ENCODE peak calls at places on chromosomes 1 and 21, in four cellular contexts. M is GM23248, T is OCI-LY7, U is SK-N-SH. F is an unnamed sample. For H3K9me2, the result is how much of the 10 kb centered on the place peaks cover.

GRCh38 chr21:28142692-28143091 is 850.0 kb downstream of the LTN1 start:
- DNase-seq in M (peak), T (no peak), U (no peak), F (no peak)

GRCh38 chr21:15199414-15199813 is 134.6 kb upstream of the NRIP1 start:
- DNase-seq in M (no peak), T (no peak), U (no peak), F (no peak)

GRCh38 chr21:36535618-36536241 is 55.8 kb upstream of the CLDN14 start:
- DNase-seq in M (no peak), T (peak), U (no peak), F (peak)

GRCh38 chr1:235567812-235568444 is 63.7 kb upstream of the B3GALNT2 start:
- DNase-seq in M (no peak), T (no peak), U (no peak), F (no peak)

GRCh38 chr1:204940591-204940990 is 69.9 kb downstream of the NFASC start:
- DNase-seq in M (peak), T (no peak), U (no peak), F (no peak)

GRCh38 chr1:192592981-192593683 is 17.6 kb downstream of the RGS1 start:
- DNase-seq in M (peak), T (no peak), U (no peak), F (no peak)

GRCh38 chr1:87867631-87868030 is 539.0 kb downstream of the LMO4 start:
- DNase-seq in M (peak), T (no peak), U (no peak), F (no peak)

GRCh38 chr1:241077386-241078147 is 279.4 kb downstream of the RGS7 start:
- DNase-seq in M (peak), T (no peak), U (no peak), F (no peak)

GRCh38 chr1:41811051-41811795 is 107.5 kb downstream of the HIVEP3 start:
- DNase-seq in M (peak), T (no peak), U (no peak), F (no peak)

GRCh38 chr1:240242601-240243144 is 151.0 kb downstream of the FMN2 start:
- DNase-seq in M (peak), T (no peak), U (peak), F (no peak)

GRCh38 chr21:21196848-21197247 is 198.6 kb downstream of the NCAM2 start:
- DNase-seq in M (no peak), T (no peak), U (no peak), F (peak)

GRCh38 chr1:37691497-37692077 is 729 bp upstream of the CDCA8 start:
- DNase-seq in M (peak), T (peak), U (peak), F (peak)

GRCh38 chr1:12078575-12078937 is 15.5 kb downstream of the TNFRSF8 start:
- DNase-seq in M (no peak), T (no peak), U (no peak), F (no peak)

GRCh38 chr1:167093863-167094516 is at the start of gene STYXL2:
- DNase-seq in M (no peak), T (no peak), U (no peak), F (no peak)

GRCh38 chr1:39359028-39359570 is 132.3 kb upstream of the BMP8A start:
- DNase-seq in M (no peak), T (no peak), U (no peak), F (no peak)

GRCh38 chr21:41366522-41367151 is 4.8 kb downstream of the MX2 start:
- DNase-seq in M (peak), T (peak), U (no peak), F (no peak)

GRCh38 chr1:206075786-206076725 is 23.1 kb downstream of the RHEX start:
- DNase-seq in M (peak), T (no peak), U (no peak), F (no peak)

GRCh38 chr1:172561252-172561651 is 28.3 kb downstream of the SUCO start:
- DNase-seq in M (peak), T (no peak), U (no peak), F (no peak)

GRCh38 chr1:228198977-228199590 is 8.8 kb upstream of the OBSCN start:
- DNase-seq in M (peak), T (peak), U (peak), F (no peak)

GRCh38 chr1:119141020-119141424 is 569 bp upstream of the WARS2 start:
- DNase-seq in M (peak), T (peak), U (no peak), F (peak)

GRCh38 chr1:47387921-47388509 is 28.1 kb upstream of the FOXE3 start:
- DNase-seq in M (peak), T (no peak), U (no peak), F (no peak)

GRCh38 chr1:179586107-179586823 is 5.4 kb upstream of the TDRD5 start:
- DNase-seq in M (peak), T (no peak), U (peak), F (peak)

GRCh38 chr1:152539901-152540300 is 25.6 kb downstream of the CRCT1 start:
- DNase-seq in M (no peak), T (no peak), U (no peak), F (no peak)
- H3K9me2 ChIP-seq in M (under half), T (under half), U (under half), F (under half)

DNA sequence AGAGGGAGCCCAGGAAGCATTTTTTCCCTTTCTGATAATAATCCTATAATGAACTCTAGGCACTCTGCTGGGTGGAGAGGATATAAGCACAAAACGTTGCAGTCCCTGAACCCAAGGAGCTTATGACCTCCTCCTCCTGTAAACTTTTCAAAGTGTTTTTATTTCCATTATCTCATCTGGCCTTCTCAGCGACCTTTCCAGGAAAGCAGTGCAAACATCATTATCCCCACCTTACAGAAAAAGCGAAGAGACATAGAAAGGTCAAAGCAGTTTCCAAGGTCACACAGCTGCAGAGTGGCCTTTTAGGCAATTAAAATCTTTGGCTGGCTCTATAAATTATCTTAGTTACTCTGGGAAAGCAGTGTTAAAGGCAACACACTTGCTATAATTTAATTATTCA is 63.8 kb downstream of the OLFML3 start:
- DNase-seq in M (no peak), T (no peak), U (no peak), F (no peak)
- H3K9me2 ChIP-seq in M (under half), T (under half), U (under half), F (under half)

GRCh38 chr1:34331527-34331926 is 154.8 kb downstream of the C1orf94 start:
- DNase-seq in M (no peak), T (no peak), U (no peak), F (no peak)
- H3K9me2 ChIP-seq in M (under half), T (under half), U (under half), F (under half)

DNA sequence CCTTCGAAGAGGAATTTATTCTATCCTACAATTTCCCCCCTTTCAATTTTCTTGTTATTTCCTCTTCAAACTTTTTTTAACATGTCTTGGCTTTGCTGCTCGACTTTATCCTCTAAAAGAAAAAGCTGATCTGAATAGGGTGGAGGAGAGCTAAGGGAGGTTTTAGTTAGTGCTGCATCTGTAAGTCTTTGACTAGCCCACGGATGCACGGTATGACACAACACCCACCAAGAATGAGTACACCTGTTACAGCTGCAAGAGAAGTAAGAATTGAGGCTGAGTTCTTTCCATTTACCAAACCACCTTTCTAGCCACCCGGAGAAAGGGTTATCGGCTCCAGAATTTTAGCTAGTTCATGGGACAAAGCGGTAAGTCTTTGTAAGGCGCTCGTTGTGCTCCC is 23.8 kb downstream of the SCCPDH start:
- DNase-seq in M (no peak), T (no peak), U (no peak), F (no peak)
- H3K9me2 ChIP-seq in M (under half), T (under half), U (under half), F (under half)

GRCh38 chr1:226994357-226995063 is 54.4 kb downstream of the COQ8A start:
- DNase-seq in M (no peak), T (no peak), U (no peak), F (no peak)
- H3K9me2 ChIP-seq in M (under half), T (under half), U (under half), F (under half)

F was measured in MM.1S.